ENCODE peak calls at places on chromosome 9, in four cellular contexts. U is foreskin fibroblast, Q is astrocyte of the spinal cord, O is A549. C is an unnamed sample.

GRCh38 chr9:109974143-109974917 is 194.3 kb downstream of the PALM2AKAP2 start:
- DNase-seq in O (no peak), Q (no peak), U (no peak), C (peak)

GRCh38 chr9:111232997-111233790 is 96.8 kb downstream of the OR2K2 start:
- DNase-seq in O (no peak), U (no peak), Q (peak), C (no peak)

GRCh38 chr9:103397868-103398600 is 402.9 kb downstream of the CYLC2 start:
- DNase-seq in O (peak), Q (peak), U (no peak), C (no peak)

GRCh38 chr9:109118802-109119438 is 827 bp downstream of the TMEM245 start:
- DNase-seq in U (no peak), Q (peak), O (no peak), C (peak)

GRCh38 chr9:94802795-94803194 is 76.3 kb downstream of the AOPEP start:
- DNase-seq in U (no peak), O (no peak), Q (peak), C (no peak)

GRCh38 chr9:98236881-98237487 is 18.5 kb downstream of the TBC1D2 start:
- DNase-seq in Q (no peak), U (no peak), O (no peak), C (no peak)

GRCh38 chr9:91001146-91001611 is 199.6 kb downstream of the SYK start:
- DNase-seq in U (peak), O (peak), Q (peak), C (no peak)

GRCh38 chr9:113910036-113910639 is 34.0 kb downstream of the ZNF618 start:
- DNase-seq in U (no peak), Q (no peak), O (no peak), C (no peak)

GRCh38 chr9:114470581-114470980 is 34.7 kb downstream of the WHRN start:
- DNase-seq in Q (no peak), U (no peak), O (no peak), C (no peak)

GRCh38 chr9:125409217-125409636 is 147.6 kb downstream of the GAPVD1 start:
- DNase-seq in Q (no peak), U (no peak), O (peak), C (no peak)

GRCh38 chr9:36597412-36598178 is 24.9 kb downstream of the MELK start:
- DNase-seq in Q (peak), U (peak), O (peak), C (no peak)

GRCh38 chr9:137295313-137296213 is 6.5 kb downstream of the NRARP start:
- DNase-seq in Q (no peak), U (no peak), O (no peak), C (no peak)

GRCh38 chr9:5628183-5628529 is 751 bp upstream of the RIC1 start:
- DNase-seq in U (no peak), O (no peak), Q (no peak), C (no peak)

GRCh38 chr9:125660557-125660956 is 46.5 kb downstream of the MAPKAP1 start:
- DNase-seq in U (no peak), Q (no peak), O (no peak), C (no peak)

GRCh38 chr9:37715991-37716505 is 37.6 kb upstream of the TRMT10B start:
- DNase-seq in Q (no peak), O (no peak), U (no peak), C (no peak)

GRCh38 chr9:120852240-120853018 is 9.7 kb upstream of the PSMD5 start:
- DNase-seq in O (no peak), Q (peak), U (no peak), C (no peak)

GRCh38 chr9:27117489-27118135 is 8.6 kb downstream of the TEK start:
- DNase-seq in O (peak), U (no peak), Q (peak), C (no peak)

GRCh38 chr9:88889386-88889785 is 101.9 kb upstream of the S1PR3 start:
- DNase-seq in U (peak), O (no peak), Q (peak), C (no peak)

GRCh38 chr9:123568691-123569342 is 212.8 kb downstream of the CRB2 start:
- DNase-seq in Q (peak), U (peak), O (no peak), C (no peak)

GRCh38 chr9:137055385-137056364 is 1.8 kb upstream of the ENTPD2 start:
- DNase-seq in Q (peak), U (no peak), O (peak), C (no peak)

GRCh38 chr9:116733010-116733641 is 46.0 kb downstream of the TRIM32 start:
- DNase-seq in U (no peak), Q (no peak), O (no peak), C (no peak)

GRCh38 chr9:104864675-104865104 is 63.3 kb downstream of the ABCA1 start:
- DNase-seq in Q (peak), O (no peak), U (peak), C (no peak)

GRCh38 chr9:29669613-29670012 is 2096.3 kb upstream of the C9orf72 start:
- DNase-seq in Q (no peak), U (no peak), O (no peak), C (no peak)

GRCh38 chr9:89441655-89441970 is 56.3 kb downstream of the SEMA4D start:
- DNase-seq in O (no peak), U (no peak), Q (no peak), C (no peak)

DNA sequence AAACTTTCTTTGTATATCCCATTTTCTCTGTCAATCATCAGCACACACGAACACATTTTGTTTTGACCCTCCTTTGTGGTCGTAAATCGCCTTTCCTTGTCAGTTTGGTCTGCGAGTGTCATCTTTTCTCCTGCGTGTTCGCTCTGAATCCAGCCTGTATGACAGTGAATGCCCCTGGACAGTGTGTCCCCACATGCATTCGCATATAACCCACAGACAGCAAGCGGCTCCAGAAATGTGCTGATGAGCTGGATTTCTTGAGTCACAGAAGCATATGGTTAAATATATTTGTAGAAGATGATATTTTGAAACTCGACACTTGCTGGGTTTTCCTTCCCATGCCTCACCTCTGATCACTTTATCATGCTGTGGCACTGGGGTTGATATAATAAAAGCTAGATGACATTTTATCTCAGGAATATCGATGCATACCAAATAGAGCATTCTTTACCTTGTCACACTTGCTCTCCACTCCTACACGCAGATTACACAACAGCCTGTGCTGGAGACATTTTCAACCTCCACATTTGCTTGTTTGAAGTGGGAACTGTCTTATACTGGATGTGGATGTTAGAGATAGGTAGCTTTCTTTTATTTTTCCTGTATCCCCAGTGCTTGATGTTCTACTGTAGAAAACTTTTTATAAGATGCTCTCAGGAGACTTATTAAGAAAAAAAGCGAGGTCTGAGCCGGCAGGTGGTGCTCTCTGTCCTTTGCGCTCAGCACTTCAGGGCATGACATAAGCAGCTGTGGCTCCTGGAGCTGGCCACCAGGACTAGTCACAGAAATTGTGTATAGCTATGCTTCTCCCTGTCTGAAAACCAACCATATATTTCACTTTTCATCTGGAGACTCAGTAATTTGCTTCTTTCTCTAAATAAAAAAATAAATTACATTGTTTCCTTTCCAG is 215.1 kb downstream of the SH3GL2 start:
- DNase-seq in U (no peak), O (peak), Q (no peak), C (no peak)
- TF ChIP-seq CTCF in U (peak), O (peak), Q (no peak), C (no peak)

GRCh38 chr9:107674937-107675277 is 185.3 kb upstream of the KLF4 start:
- DNase-seq in U (peak), Q (no peak), O (no peak), C (no peak)
- TF ChIP-seq CTCF in U (peak), Q (no peak), O (no peak), C (no peak)

GRCh38 chr9:122356627-122357026 is 14.2 kb upstream of the PTGS1 start:
- DNase-seq in Q (no peak), U (no peak), O (no peak), C (no peak)
- TF ChIP-seq CTCF in Q (peak), U (peak), O (no peak), C (no peak)

GRCh38 chr9:33129251-33129885 is 37.8 kb downstream of the B4GALT1 start:
- DNase-seq in O (no peak), U (no peak), Q (no peak), C (no peak)
- TF ChIP-seq CTCF in O (no peak), U (no peak), Q (no peak), C (no peak)

GRCh38 chr9:95927288-95928004 is 52.0 kb downstream of the ERCC6L2 start:
- DNase-seq in Q (no peak), U (no peak), O (no peak), C (no peak)

GRCh38 chr9:95923794-95924193 is 48.3 kb downstream of the ERCC6L2 start:
- DNase-seq in Q (no peak), O (peak), U (no peak), C (no peak)

GRCh38 chr9:95930314-95930713 is 54.8 kb downstream of the ERCC6L2 start:
- DNase-seq in Q (no peak), O (no peak), U (no peak), C (no peak)

GRCh38 chr9:95920024-95920423 is 44.5 kb downstream of the ERCC6L2 start:
- DNase-seq in O (no peak), Q (no peak), U (no peak), C (no peak)

DNA sequence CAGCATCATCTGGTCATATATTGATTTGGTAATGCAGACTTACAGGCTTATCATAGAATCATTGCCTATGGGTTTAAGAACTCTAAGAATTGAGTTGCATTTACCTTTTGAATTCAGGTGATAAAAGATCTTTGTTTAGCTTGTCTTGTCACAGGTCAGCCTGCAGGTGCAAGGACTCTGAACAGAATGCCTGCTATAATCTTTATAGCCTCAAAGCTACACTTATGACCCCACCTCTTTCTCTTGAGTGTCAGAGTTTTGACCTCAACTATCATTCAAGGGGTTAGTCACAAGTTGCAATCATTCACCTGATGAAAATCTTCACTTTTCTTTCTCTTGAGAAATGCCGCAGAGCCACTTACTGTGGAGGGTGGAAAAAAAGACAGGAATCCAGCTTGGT is 49.5 kb downstream of the ERCC6L2 start:
- DNase-seq in U (no peak), Q (no peak), O (no peak), C (no peak)
- TF ChIP-seq CTCF in U (no peak), Q (no peak), O (no peak), C (no peak)

DNA sequence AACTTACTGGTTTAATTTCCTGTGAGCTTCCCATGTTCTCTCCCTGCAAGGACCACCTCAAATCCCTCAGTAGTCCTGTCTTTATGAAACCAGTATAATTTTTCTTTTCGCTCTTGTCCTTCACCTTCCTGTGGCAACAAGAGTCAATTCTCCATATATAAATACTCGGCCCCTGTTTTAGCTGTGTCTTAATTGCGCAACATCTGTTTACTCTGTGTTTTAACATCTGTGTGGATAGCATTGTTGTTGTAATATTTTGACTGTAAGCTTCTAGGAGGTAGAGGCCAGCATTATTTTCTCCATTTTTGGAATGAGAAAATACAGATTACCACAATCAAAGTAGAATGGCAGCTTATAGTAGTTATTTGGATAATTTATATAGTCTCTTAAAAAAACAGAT is 30.2 kb upstream of the CDKN2B start:
- DNase-seq in O (no peak), U (no peak), Q (no peak), C (no peak)
- TF ChIP-seq CTCF in O (no peak), U (no peak), Q (no peak), C (no peak)

GRCh38 chr9:12424243-12424642 is 268.9 kb upstream of the TYRP1 start:
- DNase-seq in U (no peak), Q (no peak), O (no peak), C (no peak)

DNA sequence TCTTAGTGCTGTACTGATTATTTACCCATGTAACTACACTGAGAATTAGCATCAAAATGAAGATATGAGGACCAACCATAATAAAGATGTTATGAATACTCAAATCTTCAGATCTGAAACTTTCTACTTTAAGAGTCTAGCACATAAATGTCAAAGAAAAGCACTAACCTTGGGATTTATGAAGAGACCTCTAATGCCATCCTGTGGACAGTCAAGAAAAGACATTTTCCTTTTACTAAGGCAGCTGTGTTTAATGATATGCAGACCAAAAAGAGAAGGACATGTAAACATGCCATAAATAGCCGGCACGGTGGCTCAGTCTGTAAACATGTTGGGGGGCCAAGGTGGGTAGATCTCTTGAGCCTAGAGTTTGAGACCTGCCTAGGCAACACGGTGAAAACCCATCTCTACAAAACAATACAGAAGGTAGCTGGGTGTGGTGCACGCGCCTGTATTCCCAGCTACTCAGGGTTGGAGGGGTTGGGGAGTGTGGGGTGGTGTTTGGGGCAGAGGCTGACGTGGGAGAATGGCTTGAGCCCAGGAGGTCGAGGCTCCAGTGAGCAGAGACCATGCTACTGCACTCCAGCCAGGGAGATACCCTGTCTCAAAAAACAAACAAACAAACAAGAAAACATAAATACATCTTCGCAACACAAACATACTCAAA is 266.9 kb upstream of the TYRP1 start:
- DNase-seq in O (peak), U (no peak), Q (peak), C (no peak)
- TF ChIP-seq CTCF in O (no peak), U (no peak), Q (no peak), C (no peak)

GRCh38 chr9:128642675-128643074 is 14.0 kb downstream of the DYNC2I2 start:
- DNase-seq in U (no peak), O (no peak), Q (no peak), C (no peak)
- TF ChIP-seq CTCF in U (no peak), O (no peak), Q (no peak), C (no peak)